ENCODE peak calls at places on chromosomes 6 and 20, in five cellular contexts. H, B, O, Z and V are unnamed samples. For H3K27me3 and H3K4me1, the result is how much of the 10 kb centered on the place peaks cover.

GRCh38 chr6:151352410-151353399 is 38.7 kb downstream of the ZBTB2 start:
- DNase-seq in H (no peak), O (no peak), B (no peak), Z (no peak), V (no peak)

GRCh38 chr6:167211870-167212715 is 54.3 kb upstream of the GPR31 start:
- DNase-seq in H (no peak), Z (no peak), B (no peak), O (no peak), V (no peak)

GRCh38 chr6:134739299-134740090 is 210.4 kb downstream of the ALDH8A1 start:
- DNase-seq in B (no peak), H (no peak), O (no peak), Z (no peak), V (no peak)

GRCh38 chr6:3438190-3439167 is 18.4 kb downstream of the SLC22A23 start:
- DNase-seq in Z (no peak), O (peak), H (no peak), B (no peak), V (no peak)

GRCh38 chr6:90249458-90249857 is 47.2 kb downstream of the BACH2 start:
- DNase-seq in O (no peak), H (no peak), B (no peak), Z (no peak), V (no peak)

GRCh38 chr6:13831623-13832022 is 17.3 kb upstream of the MCUR1 start:
- DNase-seq in O (no peak), B (no peak), H (no peak), Z (no peak), V (no peak)

GRCh38 chr6:70601014-70601413 is 34.3 kb downstream of the SDHAF4 start:
- DNase-seq in H (no peak), B (no peak), Z (no peak), O (no peak), V (no peak)

GRCh38 chr20:38202982-38203293 is 37.9 kb upstream of the TGM2 start:
- DNase-seq in O (no peak), B (no peak), Z (no peak), H (no peak), V (no peak)

GRCh38 chr6:158266131-158266530 is 46.1 kb upstream of the TULP4 start:
- DNase-seq in Z (no peak), O (no peak), B (no peak), H (no peak), V (no peak)

GRCh38 chr6:121354764-121355163 is 20.5 kb upstream of the TBC1D32 start:
- DNase-seq in O (no peak), H (no peak), Z (no peak), B (no peak), V (no peak)

GRCh38 chr6:122996797-122997520 is 924 bp downstream of the CLVS2 start:
- DNase-seq in H (no peak), O (no peak), B (no peak), Z (no peak), V (no peak)

GRCh38 chr6:85453490-85453889 is 3.6 kb downstream of the NT5E start:
- DNase-seq in O (no peak), B (no peak), H (no peak), Z (no peak), V (no peak)

GRCh38 chr6:43916924-43917877 is 147.2 kb downstream of the VEGFA start:
- DNase-seq in Z (no peak), H (peak), B (no peak), O (peak), V (no peak)

GRCh38 chr6:142474446-142475289 is 172.9 kb downstream of the ADGRG6 start:
- DNase-seq in H (no peak), Z (peak), O (peak), B (no peak), V (no peak)

GRCh38 chr20:1816384-1817381 is 78.5 kb upstream of the SIRPA start:
- DNase-seq in H (no peak), B (peak), O (no peak), Z (no peak), V (peak)

GRCh38 chr6:121748850-121749249 is 313.4 kb downstream of the GJA1 start:
- DNase-seq in Z (no peak), H (no peak), B (no peak), O (no peak), V (no peak)

GRCh38 chr6:161191671-161192070 is 82.2 kb downstream of the AGPAT4 start:
- DNase-seq in Z (no peak), B (no peak), O (no peak), H (no peak), V (no peak)

GRCh38 chr6:76633259-76633658 is 560.8 kb upstream of the IMPG1 start:
- DNase-seq in B (no peak), O (no peak), Z (no peak), H (no peak), V (no peak)

GRCh38 chr20:208937-209566 is 18.0 kb upstream of the DEFB129 start:
- DNase-seq in Z (peak), H (no peak), O (peak), B (no peak), V (peak)

GRCh38 chr20:35601990-35602389 is 13.6 kb upstream of the SPAG4 start:
- DNase-seq in O (no peak), H (no peak), Z (no peak), B (no peak), V (no peak)

GRCh38 chr6:41079080-41079479 is 6.3 kb downstream of the NFYA start:
- DNase-seq in H (no peak), Z (no peak), B (no peak), O (no peak), V (no peak)

GRCh38 chr6:13261464-13261994 is 66.8 kb downstream of the TBC1D7 start:
- DNase-seq in B (no peak), Z (peak), O (no peak), H (no peak), V (no peak)

GRCh38 chr6:160312900-160313299 is 35.3 kb upstream of the SLC22A3 start:
- DNase-seq in O (no peak), B (no peak), Z (no peak), H (no peak), V (no peak)

GRCh38 chr6:148898360-148899005 is 151.7 kb downstream of the UST start:
- DNase-seq in Z (no peak), B (no peak), O (no peak), H (no peak), V (no peak)

GRCh38 chr20:46695888-46696287 is 6.6 kb upstream of the TP53RK start:
- DNase-seq in Z (peak), B (no peak), H (no peak), O (no peak), V (no peak)

GRCh38 chr20:23636182-23636907 is 1.4 kb downstream of the CST3 start:
- DNase-seq in B (no peak), H (no peak), Z (no peak), O (no peak), V (no peak)

GRCh38 chr6:82740066-82740465 is 325.6 kb downstream of the UBE3D start:
- DNase-seq in O (no peak), B (no peak), Z (no peak), H (no peak), V (no peak)

GRCh38 chr6:19538086-19538485 is 299.1 kb upstream of the ID4 start:
- DNase-seq in O (no peak), B (no peak), H (peak), Z (peak), V (no peak)

GRCh38 chr6:19032486-19033295 is 645.5 kb downstream of the RNF144B start:
- DNase-seq in Z (no peak), H (no peak), O (no peak), B (no peak), V (peak)

GRCh38 chr6:66094615-66095014 is 387.6 kb upstream of the EYS start:
- DNase-seq in B (peak), O (no peak), Z (no peak), H (no peak), V (no peak)

GRCh38 chr20:6765469-6766058 is 1.9 kb upstream of the BMP2 start:
- DNase-seq in B (no peak), H (no peak), O (peak), Z (peak), V (no peak)

GRCh38 chr6:149963212-149963461 is 606 bp upstream of the ULBP1 start:
- DNase-seq in O (no peak), Z (no peak), H (no peak), B (no peak), V (no peak)

GRCh38 chr6:54722328-54722727 is 124.2 kb upstream of the FAM83B start:
- DNase-seq in Z (no peak), O (no peak), H (no peak), B (no peak), V (no peak)

GRCh38 chr6:88843040-88843439 is 120.4 kb downstream of the RNGTT start:
- DNase-seq in Z (no peak), B (no peak), O (no peak), H (no peak), V (no peak)

GRCh38 chr6:136771306-136771705 is 21.0 kb downstream of the MAP3K5 start:
- DNase-seq in H (no peak), B (no peak), O (no peak), Z (no peak), V (no peak)

GRCh38 chr6:83615025-83615999 is 93.6 kb downstream of the SNAP91 start:
- DNase-seq in B (no peak), Z (peak), H (no peak), O (peak), V (no peak)

GRCh38 chr6:32075781-32076494 is 33.2 kb downstream of the TNXB start:
- DNase-seq in H (no peak), O (no peak), Z (no peak), B (no peak), V (no peak)

GRCh38 chr6:78570044-78570443 is 297.3 kb upstream of the IRAK1BP1 start:
- DNase-seq in H (no peak), B (no peak), O (no peak), Z (no peak), V (no peak)

GRCh38 chr6:50288241-50288640 is 238.5 kb upstream of the DEFB112 start:
- DNase-seq in B (no peak), O (no peak), Z (no peak), H (no peak), V (no peak)

DNA sequence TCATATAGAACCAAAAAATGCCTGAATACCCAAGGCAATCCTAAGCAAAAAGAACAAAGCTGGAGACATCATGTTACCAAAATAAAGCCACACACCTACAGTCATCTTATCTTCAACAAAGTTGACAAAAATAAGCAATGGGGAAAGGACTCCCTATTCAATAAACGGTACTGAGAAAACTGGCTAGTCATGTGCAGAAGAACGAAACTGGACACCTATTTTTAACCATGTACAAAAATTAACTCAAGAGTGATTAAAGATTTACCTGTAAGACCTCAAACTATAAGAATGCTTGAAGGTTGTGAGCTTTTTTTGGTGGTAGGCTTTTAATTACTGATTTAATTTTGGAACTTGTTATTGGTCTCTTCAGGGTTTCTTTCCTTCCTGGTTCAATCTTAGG is 236.0 kb upstream of the DEFB112 start:
- DNase-seq in H (no peak), B (no peak), Z (peak), O (no peak), V (no peak)
- H3K27me3 ChIP-seq in H (under half), B (under half), Z (under half), O (under half), V (under half)

GRCh38 chr6:15319677-15320076 is 73.8 kb downstream of the JARID2 start:
- DNase-seq in B (no peak), O (no peak), H (no peak), Z (no peak), V (no peak)

GRCh38 chr6:15322781-15323536 is 77.1 kb downstream of the JARID2 start:
- DNase-seq in H (no peak), O (no peak), B (no peak), Z (no peak), V (no peak)

GRCh38 chr6:15317934-15318902 is 72.3 kb downstream of the JARID2 start:
- DNase-seq in H (no peak), B (no peak), Z (no peak), O (peak), V (no peak)

GRCh38 chr6:15322184-15322583 is 76.3 kb downstream of the JARID2 start:
- DNase-seq in O (no peak), B (no peak), Z (no peak), H (no peak), V (no peak)

DNA sequence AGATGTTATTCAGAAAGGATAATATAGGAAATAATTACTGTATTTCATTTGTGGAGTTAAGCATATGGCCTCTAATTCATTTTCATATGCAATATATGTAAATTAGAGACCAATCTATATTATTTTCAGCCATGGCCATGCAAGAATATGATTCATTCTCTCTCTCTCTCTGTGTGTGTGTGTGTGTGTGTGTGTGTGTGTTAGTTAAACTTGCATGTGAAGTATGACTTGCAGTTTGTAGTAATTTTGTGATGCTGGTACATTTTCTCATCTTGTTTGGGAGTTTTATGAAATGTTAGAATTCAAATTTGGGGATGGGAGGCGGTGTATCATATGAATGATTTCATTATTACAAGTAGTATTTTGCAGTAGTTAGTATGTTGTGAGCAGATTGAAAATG is 74.8 kb downstream of the JARID2 start:
- DNase-seq in H (no peak), B (no peak), O (no peak), Z (no peak), V (no peak)
- H3K4me3 ChIP-seq in H (no peak), B (no peak), O (no peak), Z (no peak), V (no peak)

GRCh38 chr6:86529635-86530034 is 407.7 kb upstream of the HTR1E start:
- DNase-seq in Z (no peak), B (no peak), O (no peak), H (no peak), V (no peak)

GRCh38 chr6:86537311-86537861 is 399.9 kb upstream of the HTR1E start:
- DNase-seq in Z (no peak), O (no peak), B (no peak), H (no peak), V (no peak)

GRCh38 chr6:86536121-86536520 is 401.2 kb upstream of the HTR1E start:
- DNase-seq in H (no peak), B (no peak), Z (no peak), O (no peak), V (no peak)

GRCh38 chr6:86535141-86535540 is 402.2 kb upstream of the HTR1E start:
- DNase-seq in O (no peak), Z (no peak), B (no peak), H (no peak), V (no peak)
- H3K4me1 ChIP-seq in O (under half), Z (under half), B (under half), H (under half), V (under half)

GRCh38 chr6:170288091-170288631 is 2.7 kb downstream of the DLL1 start:
- DNase-seq in H (no peak), Z (no peak), O (no peak), B (no peak), V (peak)

GRCh38 chr6:170286934-170287265 is 4.0 kb downstream of the DLL1 start:
- DNase-seq in B (no peak), Z (no peak), O (no peak), H (no peak), V (no peak)

GRCh38 chr6:170289108-170289931 is 1.6 kb downstream of the DLL1 start:
- DNase-seq in O (no peak), B (no peak), H (no peak), Z (no peak), V (no peak)

GRCh38 chr6:170286246-170286933 is 4.5 kb downstream of the DLL1 start:
- DNase-seq in B (peak), H (peak), Z (no peak), O (no peak), V (peak)

GRCh38 chr6:170287371-170287876 is 3.5 kb downstream of the DLL1 start:
- DNase-seq in O (no peak), H (no peak), B (no peak), Z (no peak), V (peak)
- H3K27me3 ChIP-seq in O (under half), H (under half), B (under half), Z (under half), V (under half)

GRCh38 chr20:33878583-33878982 is 67.4 kb downstream of the CHMP4B start:
- DNase-seq in H (no peak), O (no peak), B (no peak), Z (no peak), V (no peak)

GRCh38 chr20:33875055-33875454 is 63.9 kb downstream of the CHMP4B start:
- DNase-seq in Z (peak), B (no peak), O (no peak), H (no peak), V (no peak)

GRCh38 chr20:33874129-33874528 is 63.0 kb downstream of the CHMP4B start:
- DNase-seq in H (no peak), B (no peak), Z (no peak), O (no peak), V (no peak)

GRCh38 chr20:33871362-33871761 is 60.2 kb downstream of the CHMP4B start:
- DNase-seq in O (no peak), B (no peak), Z (no peak), H (no peak), V (no peak)

GRCh38 chr20:33875534-33876026 is 64.4 kb downstream of the CHMP4B start:
- DNase-seq in Z (peak), H (no peak), O (no peak), B (no peak), V (no peak)
- H3K4me3 ChIP-seq in Z (no peak), H (no peak), O (no peak), B (no peak), V (no peak)

GRCh38 chr6:30770592-30770991 is 26.2 kb upstream of the IER3 start:
- DNase-seq in Z (no peak), O (no peak), H (no peak), B (no peak), V (no peak)
- H3K4me1 ChIP-seq in Z (under half), O (half or more), H (under half), B (under half), V (under half)

DNA sequence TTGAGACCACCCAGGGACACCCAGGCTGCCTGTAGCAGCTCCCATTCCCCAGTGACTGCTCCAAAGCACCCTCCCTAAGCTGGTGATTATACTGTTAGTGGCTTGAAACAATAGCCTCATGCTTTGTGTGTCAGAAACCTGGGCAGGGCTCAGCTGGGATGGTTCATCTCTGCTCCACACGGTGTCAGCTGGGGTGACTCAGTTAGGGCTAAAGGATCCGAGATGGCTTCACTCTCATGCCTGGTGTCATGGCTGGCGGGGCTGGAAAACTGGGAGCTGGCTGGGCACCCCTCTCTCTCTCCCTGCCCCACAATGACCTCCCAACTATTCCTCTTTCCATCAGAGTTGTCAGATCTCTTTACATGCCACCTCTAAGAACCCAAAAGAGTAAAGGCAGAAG is 44.4 kb downstream of the ANKRD60 start:
- DNase-seq in Z (no peak), H (no peak), B (no peak), O (no peak), V (no peak)
- H3K27me3 ChIP-seq in Z (half or more), H (under half), B (under half), O (under half), V (under half)